ENCODE peak calls at places on chromosomes 11 and 22, in five cellular contexts. H is PC-3, L is brain microvascular endothelial cell, O is HL-60, Y is BE2C. I is an unnamed sample.

GRCh38 chr22:48607901-48608650 is 1219.6 kb downstream of the BRD1 start:
- DNase-seq in L (no peak), H (no peak), O (no peak), Y (no peak), I (no peak)

GRCh38 chr11:83070878-83071640 is 638 bp downstream of the RAB30 start:
- DNase-seq in O (no peak), L (no peak), Y (peak), H (no peak), I (peak)

GRCh38 chr22:35961480-35961902 is 67.1 kb downstream of the RBFOX2 start:
- DNase-seq in O (no peak), Y (peak), L (peak), H (no peak), I (peak)

GRCh38 chr22:46537946-46538815 is 761 bp upstream of the CELSR1 start:
- DNase-seq in Y (peak), H (peak), L (peak), O (no peak), I (peak)

GRCh38 chr11:75896843-75897419 is 81.9 kb downstream of the UVRAG start:
- DNase-seq in Y (no peak), O (no peak), H (peak), L (no peak), I (peak)

GRCh38 chr22:30250713-30251267 is 4.2 kb upstream of the LIF start:
- DNase-seq in Y (no peak), O (no peak), H (peak), L (no peak), I (no peak)

GRCh38 chr11:3340025-3340424 is 38.9 kb downstream of the ZNF195 start:
- DNase-seq in Y (no peak), H (peak), O (no peak), L (peak), I (peak)

GRCh38 chr22:49715450-49715849 is 112.2 kb downstream of the BRD1 start:
- DNase-seq in H (peak), O (no peak), L (peak), Y (no peak), I (no peak)

GRCh38 chr11:65662802-65663633 is at the start of gene RELA:
- DNase-seq in O (peak), Y (peak), L (peak), H (peak), I (peak)

GRCh38 chr11:47137476-47137875 is 39.2 kb downstream of the ARFGAP2 start:
- DNase-seq in O (no peak), Y (no peak), H (no peak), L (no peak), I (no peak)

GRCh38 chr11:60950933-60951610 is 904 bp downstream of the SLC15A3 start:
- DNase-seq in Y (no peak), L (no peak), H (no peak), O (no peak), I (peak)

GRCh38 chr11:60869451-60869825 is 2.1 kb downstream of the ZP1 start:
- DNase-seq in Y (no peak), H (no peak), O (no peak), L (no peak), I (no peak)

GRCh38 chr11:125443767-125444311 is 52.2 kb downstream of the FEZ1 start:
- DNase-seq in L (no peak), Y (no peak), H (no peak), O (no peak), I (no peak)

GRCh38 chr22:27247691-27248434 is 553.7 kb downstream of the MN1 start:
- DNase-seq in O (no peak), L (no peak), H (no peak), Y (no peak), I (peak)

GRCh38 chr11:73752216-73752867 is 8.5 kb downstream of the RAB6A start:
- DNase-seq in H (no peak), Y (no peak), L (no peak), O (no peak), I (peak)

GRCh38 chr11:105577645-105578044 is 32.2 kb upstream of the GRIA4 start:
- DNase-seq in H (peak), Y (peak), O (no peak), L (peak), I (peak)

GRCh38 chr11:66866007-66866406 is 9.1 kb downstream of the LRFN4 start:
- DNase-seq in Y (no peak), H (no peak), L (no peak), O (no peak), I (no peak)

GRCh38 chr22:45344339-45344738 is 34.6 kb downstream of the FAM118A start:
- DNase-seq in L (no peak), H (no peak), O (no peak), Y (peak), I (peak)

GRCh38 chr11:17547051-17547577 is at the start of gene OTOG:
- DNase-seq in Y (peak), L (no peak), H (peak), O (no peak), I (no peak)

GRCh38 chr11:74710291-74710938 is 20.8 kb downstream of the CHRDL2 start:
- DNase-seq in H (no peak), L (peak), Y (peak), O (no peak), I (peak)

GRCh38 chr11:1654388-1655167 is 25.0 kb downstream of the KRTAP5-5 start:
- DNase-seq in H (no peak), Y (no peak), L (no peak), O (no peak), I (peak)

GRCh38 chr22:44172370-44173108 is 8.2 kb upstream of the PARVG start:
- DNase-seq in O (peak), L (peak), Y (no peak), H (no peak), I (peak)

GRCh38 chr11:44205358-44205757 is 104.6 kb downstream of the ALX4 start:
- DNase-seq in H (no peak), Y (no peak), O (no peak), L (no peak), I (no peak)

GRCh38 chr22:42868751-42869251 is 11.7 kb upstream of the ARFGAP3 start:
- DNase-seq in O (no peak), H (no peak), Y (no peak), L (no peak), I (no peak)

GRCh38 chr22:36797988-36798670 is 18.7 kb downstream of the PVALB start:
- DNase-seq in O (no peak), H (no peak), Y (no peak), L (no peak), I (no peak)

GRCh38 chr22:37607912-37608476 is 640 bp upstream of the GGA1 start:
- DNase-seq in O (no peak), H (no peak), Y (no peak), L (no peak), I (no peak)

GRCh38 chr11:19935507-19935906 is 222.9 kb downstream of the NAV2 start:
- DNase-seq in O (no peak), Y (no peak), H (peak), L (peak), I (peak)

GRCh38 chr11:120717042-120717441 is 205.5 kb downstream of the GRIK4 start:
- DNase-seq in L (no peak), H (no peak), Y (no peak), O (no peak), I (no peak)

GRCh38 chr22:46031561-46031960 is 54.6 kb upstream of the WNT7B start:
- DNase-seq in H (no peak), Y (no peak), O (no peak), L (no peak), I (no peak)

GRCh38 chr11:65852508-65853248 is 5.3 kb downstream of the CFL1 start:
- DNase-seq in O (no peak), Y (no peak), H (no peak), L (no peak), I (no peak)

GRCh38 chr11:109037856-109038780 is 373.2 kb downstream of the DDX10 start:
- DNase-seq in H (peak), L (peak), Y (no peak), O (no peak), I (peak)

GRCh38 chr11:8757533-8757932 is 74.9 kb downstream of the RPL27A start:
- DNase-seq in L (no peak), H (no peak), Y (no peak), O (no peak), I (no peak)

GRCh38 chr22:50141891-50142363 is 28.6 kb upstream of the PANX2 start:
- DNase-seq in O (no peak), Y (no peak), H (no peak), L (no peak), I (peak)

GRCh38 chr22:47051435-47052175 is 289.2 kb downstream of the TBC1D22A start:
- DNase-seq in L (no peak), O (no peak), H (no peak), Y (no peak), I (no peak)

GRCh38 chr11:6350070-6350469 is 29.8 kb upstream of the CAVIN3 start:
- DNase-seq in Y (no peak), H (no peak), O (no peak), L (no peak), I (no peak)

GRCh38 chr11:57321996-57322880 is 2.5 kb downstream of the TNKS1BP1 start:
- DNase-seq in H (peak), Y (peak), O (no peak), L (peak), I (peak)

GRCh38 chr11:107598225-107599139 is 7.5 kb downstream of the ELMOD1 start:
- DNase-seq in H (peak), Y (peak), L (no peak), O (no peak), I (peak)
- TF ChIP-seq CTCF in H (peak), Y (peak), L (peak), O (peak), I (peak)

GRCh38 chr11:102135256-102135655 is 25.0 kb downstream of the YAP1 start:
- DNase-seq in L (no peak), Y (no peak), O (no peak), H (no peak), I (no peak)

GRCh38 chr11:102138677-102139076 is 28.4 kb downstream of the YAP1 start:
- DNase-seq in H (peak), Y (no peak), O (no peak), L (peak), I (peak)

GRCh38 chr11:102142333-102142732 is 32.1 kb downstream of the YAP1 start:
- DNase-seq in L (no peak), O (no peak), Y (no peak), H (no peak), I (no peak)

GRCh38 chr11:102138223-102138622 is 28.0 kb downstream of the YAP1 start:
- DNase-seq in L (no peak), O (no peak), Y (no peak), H (no peak), I (no peak)

DNA sequence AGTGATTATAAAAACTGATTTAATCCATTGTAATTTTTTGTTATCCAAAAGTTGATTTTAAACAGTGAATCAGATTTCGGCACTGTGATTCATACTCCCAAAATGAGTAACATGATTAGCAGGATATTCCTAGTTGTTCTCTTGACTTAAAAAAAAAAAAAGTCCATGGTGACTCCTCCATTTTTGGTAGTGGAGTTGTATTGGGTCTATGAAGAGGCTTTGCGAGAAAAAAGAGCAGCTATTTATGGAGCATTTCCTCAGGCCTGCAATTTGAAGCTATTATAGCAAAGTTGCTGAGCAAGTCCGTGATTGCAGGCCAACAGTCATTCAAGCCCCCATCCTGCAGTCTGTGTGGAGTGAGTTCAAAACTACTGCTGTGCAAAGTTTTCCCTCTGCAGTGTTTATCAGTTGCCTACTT is 28.8 kb downstream of the YAP1 start:
- DNase-seq in H (peak), Y (no peak), O (no peak), L (peak), I (peak)
- H3K4me3 ChIP-seq in H (peak), Y (no peak), O (no peak), L (no peak), I (peak)

GRCh38 chr11:115920841-115921480 is 416.7 kb upstream of the CADM1 start:
- DNase-seq in L (no peak), O (no peak), H (no peak), Y (no peak), I (no peak)

GRCh38 chr11:115919341-115920086 is 415.3 kb upstream of the CADM1 start:
- DNase-seq in Y (no peak), L (no peak), H (no peak), O (no peak), I (no peak)

GRCh38 chr11:115920087-115920461 is 415.9 kb upstream of the CADM1 start:
- DNase-seq in L (no peak), H (no peak), O (no peak), Y (no peak), I (no peak)

GRCh38 chr11:115921986-115922385 is 417.8 kb upstream of the CADM1 start:
- DNase-seq in L (no peak), Y (no peak), O (no peak), H (no peak), I (no peak)

GRCh38 chr11:115921540-115921939 is 417.3 kb upstream of the CADM1 start:
- DNase-seq in H (no peak), O (no peak), L (no peak), Y (no peak), I (no peak)
- TF ChIP-seq CTCF in H (no peak), O (no peak), L (no peak), Y (no peak), I (no peak)

GRCh38 chr22:28344893-28345292 is 334.7 kb downstream of the TTC28 start:
- DNase-seq in H (no peak), L (no peak), Y (no peak), O (no peak), I (no peak)
- H3K4me3 ChIP-seq in H (no peak), L (no peak), Y (no peak), O (no peak), I (no peak)

DNA sequence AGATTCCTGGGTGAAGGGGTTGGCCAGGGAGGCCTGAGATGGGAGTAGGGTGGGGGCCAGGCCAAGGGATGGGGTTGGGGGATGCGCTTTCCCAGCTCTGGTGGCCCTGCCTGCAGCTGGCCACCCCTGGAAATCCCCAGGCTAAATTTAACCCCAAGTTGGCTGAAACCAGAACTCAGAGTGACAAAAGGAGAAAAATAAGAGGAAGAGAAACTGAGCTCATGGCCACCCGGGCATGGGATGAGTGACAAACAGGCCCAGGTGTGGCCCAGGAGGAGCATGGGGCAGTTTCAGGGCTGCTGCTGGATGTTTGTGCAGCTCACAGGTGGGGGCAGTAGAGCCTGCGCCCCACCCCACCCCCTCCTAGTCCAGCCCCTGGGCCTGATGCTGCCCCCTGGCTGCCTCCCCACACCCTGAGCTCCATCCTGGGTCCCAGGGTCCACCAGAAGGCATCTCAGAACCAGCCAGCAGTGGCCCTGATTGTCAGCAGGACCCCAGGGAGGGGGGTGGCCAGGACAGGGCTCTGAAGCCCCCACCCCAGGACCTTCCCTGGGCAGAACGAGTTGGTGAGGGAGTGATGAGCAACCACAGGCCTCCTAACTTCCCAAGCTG is 48.0 kb downstream of the IGLL5 start:
- DNase-seq in O (peak), H (no peak), L (no peak), Y (no peak), I (no peak)
- TF ChIP-seq CTCF in O (no peak), H (no peak), L (no peak), Y (no peak), I (no peak)

GRCh38 chr11:94647926-94648325 is 80.8 kb downstream of the PIWIL4 start:
- DNase-seq in H (no peak), O (no peak), L (no peak), Y (no peak), I (peak)
- H3K4me3 ChIP-seq in H (no peak), O (no peak), L (no peak), Y (no peak), I (no peak)

DNA sequence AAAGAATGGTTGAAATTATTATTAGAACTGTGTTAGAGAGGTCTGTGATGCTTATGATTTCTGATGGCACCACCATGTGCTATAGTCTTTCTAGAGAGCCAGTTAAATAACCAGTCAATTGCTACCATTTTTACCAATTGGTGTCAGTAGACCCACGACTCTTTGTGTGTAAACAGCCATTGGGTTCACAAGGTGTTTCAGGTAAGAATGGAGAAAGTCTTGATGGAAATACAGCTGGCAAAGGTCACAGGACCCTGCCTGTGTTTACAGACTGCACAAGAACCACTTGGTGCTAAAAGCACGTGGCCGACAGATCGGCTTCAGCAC is 30.5 kb upstream of the OR10G7 start:
- DNase-seq in L (no peak), H (no peak), Y (no peak), O (no peak), I (no peak)
- TF ChIP-seq CTCF in L (no peak), H (no peak), Y (no peak), O (no peak), I (no peak)